ENCODE peak calls at places on chromosomes 6 and 20, in seven cellular contexts. V is AG04450, X is coronary artery, W is GM06990, G is brain microvascular endothelial cell, H is thoracic aorta, P is endodermal cell. C is an unnamed sample.
A peak's percentile ranks its signal among the peaks of the same experiment; 100 is the strongest.

GRCh38 chr6:159372333-159372732 is 203.1 kb downstream of the FNDC1 start:
- DNase-seq in G (no peak), X (no peak), V (no peak), H (peak; percentile 20), P (no peak), W (no peak), C (no peak)

GRCh38 chr6:156852147-156852857 is 75.1 kb downstream of the ARID1B start:
- DNase-seq in W (peak; percentile 69), H (no peak), G (no peak), P (no peak), V (no peak), X (no peak), C (no peak)

GRCh38 chr6:166826264-166826663 is 130.1 kb downstream of the RNASET2 start:
- DNase-seq in W (no peak), P (no peak), X (no peak), H (no peak), G (no peak), V (no peak), C (peak; percentile 12)

GRCh38 chr20:22389836-22390542 is 194.4 kb downstream of the FOXA2 start:
- DNase-seq in X (no peak), V (no peak), G (no peak), H (no peak), P (peak; percentile 85), W (no peak), C (no peak)

GRCh38 chr6:96626749-96627353 is 63.9 kb downstream of the FHL5 start:
- DNase-seq in H (no peak), V (peak; percentile 1), W (no peak), X (no peak), G (no peak), P (no peak), C (peak; percentile 46)

GRCh38 chr20:24948939-24949679 is at the start of gene CST7:
- DNase-seq in H (no peak), X (peak; percentile 72), V (no peak), P (peak; percentile 22), G (no peak), W (no peak), C (no peak)

GRCh38 chr20:37615507-37616425 is 78.1 kb upstream of the CTNNBL1 start:
- DNase-seq in W (no peak), P (peak; percentile 88), V (no peak), X (no peak), G (no peak), H (no peak), C (peak; percentile 41)

GRCh38 chr6:36756761-36757160 is 59.1 kb downstream of the RAB44 start:
- DNase-seq in H (no peak), X (no peak), G (no peak), V (no peak), P (no peak), W (no peak), C (no peak)

GRCh38 chr6:140660295-140660694 is 1285.8 kb upstream of the CITED2 start:
- DNase-seq in H (no peak), W (no peak), X (no peak), G (no peak), P (no peak), V (no peak), C (peak; percentile 33)

GRCh38 chr6:18260448-18261106 is 3.8 kb downstream of the DEK start:
- DNase-seq in X (no peak), H (no peak), V (no peak), G (peak; percentile 26), W (peak; percentile 77), P (peak; percentile 61), C (no peak)

GRCh38 chr6:130994319-130995097 is 68.5 kb downstream of the EPB41L2 start:
- DNase-seq in X (no peak), H (no peak), W (no peak), G (no peak), V (no peak), P (peak; percentile 67), C (no peak)

GRCh38 chr6:5378331-5378730 is 117.0 kb downstream of the FARS2 start:
- DNase-seq in W (no peak), P (no peak), V (no peak), H (no peak), G (no peak), X (no peak), C (no peak)

DNA sequence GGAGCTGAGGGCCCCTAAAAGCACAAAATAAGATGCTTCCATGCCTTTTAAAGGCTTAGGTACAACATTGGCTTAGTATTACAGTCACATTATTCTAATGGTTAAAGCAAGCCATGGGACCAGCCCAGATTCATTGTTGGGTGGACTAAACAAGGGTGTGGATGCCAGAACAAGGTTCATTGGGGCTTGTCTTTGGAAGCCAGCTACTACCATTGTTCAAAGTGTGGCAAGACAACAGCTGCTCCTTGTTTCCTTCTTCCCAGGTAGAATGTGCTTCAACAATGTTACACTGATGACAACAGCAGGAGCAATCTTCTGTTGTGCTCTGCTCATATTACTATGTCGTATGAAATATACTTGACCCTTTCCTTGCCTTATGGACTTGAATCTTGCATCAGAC is 261.5 kb downstream of the TBC1D7 start:
- DNase-seq in W (no peak), X (no peak), G (no peak), V (no peak), P (no peak), H (no peak), C (no peak)
- H3K4me3 ChIP-seq in W (no peak overlapping the region), X (no peak overlapping the region), G (no peak overlapping the region), V (no peak overlapping the region), P (no peak overlapping the region), H (no peak overlapping the region), C (no peak overlapping the region)

GRCh38 chr6:107079429-107079828 is 35.9 kb downstream of the BEND3 start:
- DNase-seq in H (no peak), X (no peak), G (no peak), P (peak; percentile 78), W (no peak), V (no peak), C (no peak)
- TF ChIP-seq CTCF in H (no peak), X (no peak), G (peak; percentile 5), P (peak; percentile 60), W (no peak), V (no peak), C (no peak)

DNA sequence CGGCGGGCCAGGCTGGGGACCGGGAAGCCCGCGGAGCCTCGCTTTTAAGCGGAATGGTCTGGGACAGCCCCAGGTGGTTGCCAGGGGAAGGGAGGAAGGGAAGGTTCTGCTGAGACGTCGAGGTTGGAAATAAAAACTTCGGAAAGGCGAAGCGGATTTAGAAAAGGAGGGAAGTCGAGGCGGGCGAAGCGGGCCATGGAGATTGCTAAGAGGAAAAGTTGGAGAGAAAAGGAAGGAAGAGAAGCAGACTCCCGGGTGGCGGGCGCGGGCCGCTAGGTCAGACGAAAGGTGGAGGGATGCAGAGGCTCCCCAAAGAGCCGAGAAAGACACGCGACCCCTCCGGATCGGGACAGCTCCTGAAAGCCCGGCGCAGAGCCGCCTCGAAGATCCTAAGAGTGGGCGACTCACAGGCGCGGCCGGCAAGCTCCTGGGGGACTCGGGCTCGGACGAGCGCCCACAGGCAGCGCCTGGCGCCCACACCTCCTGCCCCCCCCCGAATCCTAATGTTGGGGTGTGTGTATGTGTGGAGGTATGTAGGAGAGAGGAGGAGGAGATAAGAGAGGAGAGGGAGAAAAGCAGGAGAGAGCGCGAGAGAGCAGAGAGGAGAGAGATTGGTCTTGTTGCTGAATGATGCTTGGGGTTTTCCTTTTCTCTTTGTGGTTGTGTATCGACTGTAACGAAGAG is 1.4 kb downstream of the TFAP2B start:
- DNase-seq in G (no peak), W (no peak), P (peak; percentile 82), V (no peak), X (no peak), H (no peak), C (no peak)
- H3K4me3 ChIP-seq in G (peak overlapping the region; percentile 26), W (no peak overlapping the region), P (peak overlapping the region; percentile 42), V (no peak overlapping the region), X (peak overlapping the region; percentile 63), H (peak overlapping the region; percentile 53), C (no peak overlapping the region)

DNA sequence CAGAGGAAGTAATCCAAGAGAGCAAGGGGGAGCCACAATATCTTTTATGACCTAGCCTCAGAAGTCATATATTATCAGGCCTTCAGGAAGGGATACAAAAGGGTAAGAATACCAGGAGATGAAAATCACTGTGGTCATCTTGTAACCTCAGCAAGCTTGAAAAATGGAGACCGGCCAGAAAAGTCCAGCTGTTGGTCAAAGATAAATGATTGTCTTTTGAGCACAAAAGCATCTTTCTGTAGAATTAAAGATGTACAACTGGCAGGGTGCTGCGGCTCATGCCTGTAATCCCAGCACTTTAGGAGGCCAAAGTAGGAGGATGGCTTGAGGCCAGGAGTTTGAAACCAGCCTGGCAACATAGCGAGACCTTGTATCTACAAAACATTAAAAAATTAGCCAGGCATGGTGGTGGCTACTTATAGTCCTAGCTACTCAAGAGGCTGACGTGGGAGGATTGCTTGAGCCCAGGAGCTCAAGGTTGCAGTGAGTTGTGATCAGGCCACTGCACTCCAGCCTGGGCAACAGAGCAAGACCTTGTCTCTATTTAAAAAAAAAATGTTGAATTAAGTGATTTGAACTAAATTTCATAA is 118.0 kb upstream of the MARCKS start:
- DNase-seq in H (no peak), P (no peak), W (no peak), V (no peak), G (no peak), X (no peak), C (no peak)
- TF ChIP-seq CTCF in H (no peak), P (no peak), W (no peak), V (no peak), G (no peak), X (no peak), C (no peak)

DNA sequence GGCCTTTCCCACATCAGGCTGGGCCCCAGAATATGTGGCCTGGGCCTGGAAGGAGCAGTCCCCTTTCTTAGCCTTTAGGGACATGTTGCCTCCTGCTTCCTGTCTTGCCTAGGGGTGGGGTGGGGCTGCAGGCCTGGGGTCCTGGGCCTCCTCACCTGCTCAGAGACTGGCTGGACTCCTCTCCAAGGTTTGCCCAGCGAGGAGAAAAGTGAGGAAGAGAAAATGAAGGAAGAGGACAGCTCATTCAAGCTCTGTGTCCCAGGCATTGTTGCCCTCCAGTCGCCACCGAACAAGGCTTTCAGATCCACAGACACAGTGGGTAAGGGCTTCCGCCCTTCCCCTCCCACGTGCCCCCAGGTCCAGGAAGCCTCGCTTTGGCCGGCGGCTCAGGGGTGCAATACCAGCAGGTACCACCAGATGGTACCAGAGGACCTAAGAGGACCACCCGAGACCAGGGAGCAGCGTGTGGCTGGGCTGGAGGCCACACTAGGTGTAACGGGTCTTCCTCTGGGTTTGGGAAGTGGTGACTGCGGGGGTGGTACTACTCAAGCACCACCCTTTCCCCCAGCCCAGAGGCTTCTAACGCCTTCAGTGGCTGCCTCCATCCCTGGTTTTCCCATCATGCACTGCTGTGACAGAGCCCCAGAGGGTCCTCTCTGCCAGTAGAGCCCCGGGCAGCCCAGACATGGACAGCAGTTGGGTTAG is 5.5 kb upstream of the BAK1 start:
- DNase-seq in X (no peak), G (peak; percentile 56), H (peak; percentile 60), W (peak; percentile 84), V (no peak), P (peak; percentile 95), C (peak; percentile 66)
- H3K4me3 ChIP-seq in X (peak overlapping the region; percentile 40), G (no peak overlapping the region), H (peak overlapping the region; percentile 52), W (peak overlapping the region; percentile 31), V (peak overlapping the region; percentile 20), P (no peak overlapping the region), C (peak overlapping the region; percentile 12)